ENCODE peak calls at places on chromosomes 1 and 21, in seven cellular contexts. One of them, this sample, is unnamed.

GRCh38 chr1:91020486-91020885 is 1.3 kb downstream of the ZNF644 start:
- DNase-seq in suprapubic skin: no peak
- DNase-seq in right atrium auricular region: no peak
- DNase-seq in adrenal gland: no peak
- DNase-seq in left ventricle myocardium inferior: no peak
- DNase-seq in H1: no peak
- DNase-seq in spleen: no peak
- DNase-seq in this sample: no peak

GRCh38 chr1:161198206-161198876 is 513 bp downstream of the ADAMTS4 start:
- DNase-seq in suprapubic skin: peak; percentile 90
- DNase-seq in right atrium auricular region: no peak
- DNase-seq in adrenal gland: peak; percentile 52
- DNase-seq in left ventricle myocardium inferior: peak; percentile 34
- DNase-seq in H1: peak; percentile 78
- DNase-seq in spleen: peak; percentile 77
- DNase-seq in this sample: no peak

GRCh38 chr1:69737527-69738176 is 169.9 kb downstream of the LRRC7 start:
- DNase-seq in suprapubic skin: no peak
- DNase-seq in right atrium auricular region: no peak
- DNase-seq in adrenal gland: peak; percentile 44
- DNase-seq in left ventricle myocardium inferior: no peak
- DNase-seq in H1: peak; percentile 45
- DNase-seq in spleen: no peak
- DNase-seq in this sample: no peak

GRCh38 chr1:11740258-11741192 is 4.6 kb downstream of the AGTRAP start:
- DNase-seq in suprapubic skin: no peak
- DNase-seq in right atrium auricular region: no peak
- DNase-seq in adrenal gland: no peak
- DNase-seq in left ventricle myocardium inferior: no peak
- DNase-seq in H1: no peak
- DNase-seq in spleen: peak; percentile 73
- DNase-seq in this sample: no peak

GRCh38 chr1:197065549-197065948 is 1.5 kb downstream of the F13B start:
- DNase-seq in suprapubic skin: no peak
- DNase-seq in right atrium auricular region: no peak
- DNase-seq in adrenal gland: no peak
- DNase-seq in left ventricle myocardium inferior: no peak
- DNase-seq in H1: no peak
- DNase-seq in spleen: no peak
- DNase-seq in this sample: no peak

GRCh38 chr1:166974647-166975345 is 544 bp downstream of the ILDR2 start:
- DNase-seq in suprapubic skin: no peak
- DNase-seq in right atrium auricular region: no peak
- DNase-seq in adrenal gland: no peak
- DNase-seq in left ventricle myocardium inferior: no peak
- DNase-seq in H1: no peak
- DNase-seq in spleen: no peak
- DNase-seq in this sample: no peak

GRCh38 chr21:35825370-35825769 is 235.0 kb downstream of the SETD4 start:
- DNase-seq in suprapubic skin: no peak
- DNase-seq in right atrium auricular region: no peak
- DNase-seq in adrenal gland: no peak
- DNase-seq in left ventricle myocardium inferior: no peak
- DNase-seq in H1: peak; percentile 27
- DNase-seq in spleen: no peak
- DNase-seq in this sample: no peak

GRCh38 chr21:16418663-16419062 is 688.9 kb downstream of the USP25 start:
- DNase-seq in suprapubic skin: no peak
- DNase-seq in right atrium auricular region: no peak
- DNase-seq in adrenal gland: no peak
- DNase-seq in left ventricle myocardium inferior: no peak
- DNase-seq in H1: no peak
- DNase-seq in spleen: no peak
- DNase-seq in this sample: no peak

GRCh38 chr1:66335859-66336640 is 197.9 kb upstream of the SGIP1 start:
- DNase-seq in suprapubic skin: peak; percentile 79
- DNase-seq in right atrium auricular region: peak; percentile 95
- DNase-seq in adrenal gland: peak; percentile 69
- DNase-seq in left ventricle myocardium inferior: peak; percentile 69
- DNase-seq in H1: no peak
- DNase-seq in spleen: peak; percentile 87
- DNase-seq in this sample: peak; percentile 45

GRCh38 chr1:153614906-153615305 is 1.2 kb downstream of the S100A14 start:
- DNase-seq in suprapubic skin: no peak
- DNase-seq in right atrium auricular region: no peak
- DNase-seq in adrenal gland: no peak
- DNase-seq in left ventricle myocardium inferior: no peak
- DNase-seq in H1: no peak
- DNase-seq in spleen: no peak
- DNase-seq in this sample: no peak

GRCh38 chr1:153613406-153613805 is 469 bp upstream of the S100A16 start:
- DNase-seq in suprapubic skin: no peak
- DNase-seq in right atrium auricular region: no peak
- DNase-seq in adrenal gland: no peak
- DNase-seq in left ventricle myocardium inferior: no peak
- DNase-seq in H1: no peak
- DNase-seq in spleen: no peak
- DNase-seq in this sample: no peak

GRCh38 chr1:153615406-153615805 is 719 bp downstream of the S100A14 start:
- DNase-seq in suprapubic skin: peak; percentile 73
- DNase-seq in right atrium auricular region: no peak
- DNase-seq in adrenal gland: no peak
- DNase-seq in left ventricle myocardium inferior: no peak
- DNase-seq in H1: no peak
- DNase-seq in spleen: no peak
- DNase-seq in this sample: no peak

GRCh38 chr1:153612755-153613331 is at the start of gene S100A16:
- DNase-seq in suprapubic skin: peak; percentile 90
- DNase-seq in right atrium auricular region: peak; percentile 81
- DNase-seq in adrenal gland: peak; percentile 63
- DNase-seq in left ventricle myocardium inferior: peak; percentile 78
- DNase-seq in H1: peak; percentile 75
- DNase-seq in spleen: no peak
- DNase-seq in this sample: peak; percentile 90

GRCh38 chr1:153614189-153614900 is 1.4 kb upstream of the S100A16 start:
- DNase-seq in suprapubic skin: no peak
- DNase-seq in right atrium auricular region: no peak
- DNase-seq in adrenal gland: no peak
- DNase-seq in left ventricle myocardium inferior: no peak
- DNase-seq in H1: no peak
- DNase-seq in spleen: no peak
- DNase-seq in this sample: no peak
- TF ChIP-seq CTCF in suprapubic skin: no peak
- TF ChIP-seq CTCF in right atrium auricular region: no peak
- TF ChIP-seq CTCF in adrenal gland: no peak
- TF ChIP-seq CTCF in left ventricle myocardium inferior: no peak
- TF ChIP-seq CTCF in H1: no peak
- TF ChIP-seq CTCF in spleen: no peak
- TF ChIP-seq CTCF in this sample: no peak

GRCh38 chr1:225418598-225418997 is 9.2 kb downstream of the LBR start:
- DNase-seq in suprapubic skin: no peak
- DNase-seq in right atrium auricular region: no peak
- DNase-seq in adrenal gland: no peak
- DNase-seq in left ventricle myocardium inferior: no peak
- DNase-seq in H1: no peak
- DNase-seq in spleen: no peak
- DNase-seq in this sample: peak; percentile 76

GRCh38 chr1:225413708-225414375 is 14.0 kb downstream of the LBR start:
- DNase-seq in suprapubic skin: no peak
- DNase-seq in right atrium auricular region: no peak
- DNase-seq in adrenal gland: no peak
- DNase-seq in left ventricle myocardium inferior: no peak
- DNase-seq in H1: no peak
- DNase-seq in spleen: no peak
- DNase-seq in this sample: no peak

GRCh38 chr1:225415307-225415706 is 12.5 kb downstream of the LBR start:
- DNase-seq in suprapubic skin: no peak
- DNase-seq in right atrium auricular region: no peak
- DNase-seq in adrenal gland: no peak
- DNase-seq in left ventricle myocardium inferior: no peak
- DNase-seq in H1: no peak
- DNase-seq in spleen: no peak
- DNase-seq in this sample: no peak

GRCh38 chr1:225418059-225418458 is 9.8 kb downstream of the LBR start:
- DNase-seq in suprapubic skin: no peak
- DNase-seq in right atrium auricular region: no peak
- DNase-seq in adrenal gland: no peak
- DNase-seq in left ventricle myocardium inferior: no peak
- DNase-seq in H1: no peak
- DNase-seq in spleen: no peak
- DNase-seq in this sample: no peak

DNA sequence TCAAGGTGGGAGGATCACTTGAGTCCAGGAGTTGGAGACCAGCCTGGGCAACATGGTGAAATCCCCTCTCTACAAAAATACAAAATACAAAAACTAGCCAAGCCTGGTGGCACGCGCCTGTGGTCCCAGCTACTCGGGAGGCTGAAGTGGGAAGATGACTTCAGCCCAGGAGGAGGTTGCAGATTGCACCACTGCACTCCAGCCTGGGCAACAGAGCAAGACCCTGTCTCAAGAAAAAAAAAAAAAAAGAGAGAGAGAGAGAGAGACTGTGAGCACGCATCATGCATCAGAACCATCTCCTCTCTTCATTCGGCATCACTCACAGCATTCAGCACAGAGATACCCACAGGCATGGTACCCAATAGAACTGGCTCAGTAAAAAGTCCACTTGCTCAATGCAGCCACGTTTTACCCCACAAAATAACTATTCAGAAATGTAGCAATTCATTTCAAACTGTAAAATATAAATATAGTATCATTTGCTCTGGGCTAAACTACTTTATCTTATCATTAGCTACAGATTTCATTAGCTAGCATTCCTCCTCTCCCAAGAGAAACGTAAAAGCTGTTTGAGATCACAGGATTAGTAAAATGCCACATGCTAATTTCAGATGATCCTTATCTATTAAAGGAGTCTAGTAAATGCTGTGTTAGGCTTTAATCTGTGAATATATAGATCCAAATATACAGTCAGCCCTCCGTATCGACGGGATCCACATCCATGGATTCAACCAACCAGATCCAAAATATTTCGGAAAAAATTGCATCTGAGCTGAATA is 11.7 kb downstream of the LBR start:
- DNase-seq in suprapubic skin: no peak
- DNase-seq in right atrium auricular region: no peak
- DNase-seq in adrenal gland: no peak
- DNase-seq in left ventricle myocardium inferior: no peak
- DNase-seq in H1: no peak
- DNase-seq in spleen: no peak
- DNase-seq in this sample: no peak
- H3K36me3 ChIP-seq in suprapubic skin: peaks cover 58% of the 10 kb centered on the region
- H3K36me3 ChIP-seq in right atrium auricular region: peaks cover 73% of the 10 kb centered on the region
- H3K36me3 ChIP-seq in adrenal gland: peaks cover 41% of the 10 kb centered on the region
- H3K36me3 ChIP-seq in left ventricle myocardium inferior: peaks cover 88% of the 10 kb centered on the region
- H3K36me3 ChIP-seq in H1: peaks cover 33% of the 10 kb centered on the region
- H3K36me3 ChIP-seq in spleen: peaks cover 80% of the 10 kb centered on the region
- H3K36me3 ChIP-seq in this sample: no peaks in the 10 kb centered on the region

DNA sequence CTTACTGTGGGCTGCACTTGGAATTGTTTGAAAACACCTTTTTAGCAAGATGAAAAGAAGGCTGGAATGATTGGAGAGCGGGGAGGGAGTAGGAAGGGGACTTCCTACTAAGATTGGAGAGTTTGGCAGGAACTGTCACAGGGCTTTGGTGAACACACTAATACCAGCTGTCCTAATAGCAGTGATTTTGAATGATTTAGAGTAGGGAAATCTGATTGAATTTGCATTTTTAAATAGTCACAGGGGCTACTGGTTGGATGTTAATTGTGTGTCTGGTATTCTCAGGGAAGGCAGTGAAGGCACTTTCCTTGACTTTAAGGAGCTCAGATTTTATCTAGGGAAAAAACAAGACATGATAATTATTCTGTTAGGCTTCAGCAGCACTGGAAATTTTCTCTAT is 2.5 kb upstream of the HMGCL start:
- DNase-seq in suprapubic skin: no peak
- DNase-seq in right atrium auricular region: no peak
- DNase-seq in adrenal gland: no peak
- DNase-seq in left ventricle myocardium inferior: no peak
- DNase-seq in H1: no peak
- DNase-seq in spleen: no peak
- DNase-seq in this sample: no peak
- H3K4me3 ChIP-seq in suprapubic skin: no peak overlapping the region
- H3K4me3 ChIP-seq in right atrium auricular region: no peak overlapping the region
- H3K4me3 ChIP-seq in adrenal gland: no peak overlapping the region
- H3K4me3 ChIP-seq in left ventricle myocardium inferior: no peak overlapping the region
- H3K4me3 ChIP-seq in H1: no peak overlapping the region
- H3K4me3 ChIP-seq in spleen: no peak overlapping the region
- H3K4me3 ChIP-seq in this sample: no peak overlapping the region

GRCh38 chr1:231189683-231190270 is 27.9 kb downstream of the TRIM67 start:
- DNase-seq in suprapubic skin: no peak
- DNase-seq in right atrium auricular region: no peak
- DNase-seq in adrenal gland: no peak
- DNase-seq in left ventricle myocardium inferior: no peak
- DNase-seq in H1: no peak
- DNase-seq in spleen: peak; percentile 13
- DNase-seq in this sample: no peak
- TF ChIP-seq CTCF in suprapubic skin: no peak
- TF ChIP-seq CTCF in right atrium auricular region: no peak
- TF ChIP-seq CTCF in adrenal gland: no peak
- TF ChIP-seq CTCF in left ventricle myocardium inferior: no peak
- TF ChIP-seq CTCF in H1: no peak
- TF ChIP-seq CTCF in spleen: no peak
- TF ChIP-seq CTCF in this sample: no peak

GRCh38 chr1:32195972-32196823 is 4.2 kb upstream of the CCDC28B start:
- DNase-seq in suprapubic skin: no peak
- DNase-seq in right atrium auricular region: no peak
- DNase-seq in adrenal gland: peak; percentile 54
- DNase-seq in left ventricle myocardium inferior: no peak
- DNase-seq in H1: no peak
- DNase-seq in spleen: peak; percentile 22
- DNase-seq in this sample: no peak

GRCh38 chr1:32198237-32199042 is 2.0 kb upstream of the CCDC28B start:
- DNase-seq in suprapubic skin: no peak
- DNase-seq in right atrium auricular region: no peak
- DNase-seq in adrenal gland: no peak
- DNase-seq in left ventricle myocardium inferior: no peak
- DNase-seq in H1: no peak
- DNase-seq in spleen: no peak
- DNase-seq in this sample: no peak

GRCh38 chr1:32197837-32198236 is 2.6 kb upstream of the CCDC28B start:
- DNase-seq in suprapubic skin: no peak
- DNase-seq in right atrium auricular region: no peak
- DNase-seq in adrenal gland: no peak
- DNase-seq in left ventricle myocardium inferior: no peak
- DNase-seq in H1: no peak
- DNase-seq in spleen: no peak
- DNase-seq in this sample: no peak

GRCh38 chr1:32195531-32195930 is 4.9 kb upstream of the CCDC28B start:
- DNase-seq in suprapubic skin: no peak
- DNase-seq in right atrium auricular region: no peak
- DNase-seq in adrenal gland: no peak
- DNase-seq in left ventricle myocardium inferior: no peak
- DNase-seq in H1: no peak
- DNase-seq in spleen: peak; percentile 48
- DNase-seq in this sample: no peak

GRCh38 chr1:32197074-32197473 is 3.3 kb upstream of the CCDC28B start:
- DNase-seq in suprapubic skin: no peak
- DNase-seq in right atrium auricular region: no peak
- DNase-seq in adrenal gland: no peak
- DNase-seq in left ventricle myocardium inferior: no peak
- DNase-seq in H1: no peak
- DNase-seq in spleen: no peak
- DNase-seq in this sample: no peak
- H3K36me3 ChIP-seq in suprapubic skin: peaks cover 58% of the 10 kb centered on the region
- H3K36me3 ChIP-seq in right atrium auricular region: peaks cover 55% of the 10 kb centered on the region
- H3K36me3 ChIP-seq in adrenal gland: peaks cover 63% of the 10 kb centered on the region
- H3K36me3 ChIP-seq in left ventricle myocardium inferior: peaks cover 57% of the 10 kb centered on the region
- H3K36me3 ChIP-seq in H1: peaks cover 50% of the 10 kb centered on the region
- H3K36me3 ChIP-seq in spleen: peaks cover 57% of the 10 kb centered on the region
- H3K36me3 ChIP-seq in this sample: peaks cover 7% of the 10 kb centered on the region

GRCh38 chr1:40782371-40782956 is 1.1 kb upstream of the KCNQ4 start:
- DNase-seq in suprapubic skin: no peak
- DNase-seq in right atrium auricular region: no peak
- DNase-seq in adrenal gland: no peak
- DNase-seq in left ventricle myocardium inferior: peak; percentile 42
- DNase-seq in H1: peak; percentile 76
- DNase-seq in spleen: no peak
- DNase-seq in this sample: peak; percentile 67
- H3K4me3 ChIP-seq in suprapubic skin: peak overlapping the region; percentile 59
- H3K4me3 ChIP-seq in right atrium auricular region: no peak overlapping the region
- H3K4me3 ChIP-seq in adrenal gland: no peak overlapping the region
- H3K4me3 ChIP-seq in left ventricle myocardium inferior: peak overlapping the region; percentile 70
- H3K4me3 ChIP-seq in H1: peak overlapping the region; percentile 40
- H3K4me3 ChIP-seq in spleen: no peak overlapping the region
- H3K4me3 ChIP-seq in this sample: no peak overlapping the region